ENCODE peak calls at places on chromosomes 2 and 18, in four cellular contexts. I, K, Q and V are unnamed samples.

GRCh38 chr2:237025090-237025865 is 60.4 kb upstream of the COPS8 start:
- DNase-seq in I (peak; percentile 94), K (no peak), Q (no peak), V (peak; percentile 73)

GRCh38 chr2:195322324-195322723 is 334.7 kb upstream of the SLC39A10 start:
- DNase-seq in I (peak; percentile 68), K (no peak), Q (peak; percentile 16), V (peak; percentile 41)

GRCh38 chr2:24920813-24921441 is 890 bp upstream of the ADCY3 start:
- DNase-seq in I (peak; percentile 57), K (peak; percentile 64), Q (no peak), V (no peak)

GRCh38 chr2:73292906-73293533 is 328 bp downstream of the EGR4 start:
- DNase-seq in I (no peak), K (peak; percentile 48), Q (no peak), V (no peak)

GRCh38 chr18:44909191-44909719 is 228.6 kb downstream of the SETBP1 start:
- DNase-seq in I (no peak), K (no peak), Q (peak; percentile 43), V (no peak)

GRCh38 chr2:46954951-46955571 is 39.5 kb upstream of the MCFD2 start:
- DNase-seq in I (peak; percentile 92), K (no peak), Q (peak; percentile 76), V (no peak)

GRCh38 chr2:42569116-42569711 is 782 bp downstream of the MTA3 start:
- DNase-seq in I (peak; percentile 22), K (peak; percentile 17), Q (peak; percentile 38), V (no peak)

GRCh38 chr2:3519255-3520190 is at the start of gene ADI1:
- DNase-seq in I (peak; percentile 66), K (peak; percentile 84), Q (peak; percentile 83), V (peak; percentile 12)

GRCh38 chr2:71880846-71881610 is 266.6 kb downstream of the CYP26B1 start:
- DNase-seq in I (peak; percentile 17), K (no peak), Q (no peak), V (no peak)

GRCh38 chr2:23404426-23404825 is 19.4 kb downstream of the KLHL29 start:
- DNase-seq in I (peak; percentile 78), K (peak; percentile 70), Q (peak; percentile 48), V (no peak)

GRCh38 chr18:12470382-12471090 is 62.8 kb downstream of the PRELID3A start:
- DNase-seq in I (no peak), K (no peak), Q (no peak), V (peak; percentile 24)

GRCh38 chr2:132033949-132034348 is 127.8 kb downstream of the ANKRD30BL start:
- DNase-seq in I (no peak), K (no peak), Q (no peak), V (no peak)

GRCh38 chr2:38128653-38129052 is 52.7 kb upstream of the CYP1B1 start:
- DNase-seq in I (no peak), K (no peak), Q (no peak), V (no peak)

GRCh38 chr18:46601338-46601908 is 55.6 kb downstream of the LOXHD1 start:
- DNase-seq in I (no peak), K (no peak), Q (no peak), V (no peak)

GRCh38 chr2:113103958-113104627 is 23.3 kb upstream of the IL1RN start:
- DNase-seq in I (no peak), K (no peak), Q (no peak), V (no peak)

DNA sequence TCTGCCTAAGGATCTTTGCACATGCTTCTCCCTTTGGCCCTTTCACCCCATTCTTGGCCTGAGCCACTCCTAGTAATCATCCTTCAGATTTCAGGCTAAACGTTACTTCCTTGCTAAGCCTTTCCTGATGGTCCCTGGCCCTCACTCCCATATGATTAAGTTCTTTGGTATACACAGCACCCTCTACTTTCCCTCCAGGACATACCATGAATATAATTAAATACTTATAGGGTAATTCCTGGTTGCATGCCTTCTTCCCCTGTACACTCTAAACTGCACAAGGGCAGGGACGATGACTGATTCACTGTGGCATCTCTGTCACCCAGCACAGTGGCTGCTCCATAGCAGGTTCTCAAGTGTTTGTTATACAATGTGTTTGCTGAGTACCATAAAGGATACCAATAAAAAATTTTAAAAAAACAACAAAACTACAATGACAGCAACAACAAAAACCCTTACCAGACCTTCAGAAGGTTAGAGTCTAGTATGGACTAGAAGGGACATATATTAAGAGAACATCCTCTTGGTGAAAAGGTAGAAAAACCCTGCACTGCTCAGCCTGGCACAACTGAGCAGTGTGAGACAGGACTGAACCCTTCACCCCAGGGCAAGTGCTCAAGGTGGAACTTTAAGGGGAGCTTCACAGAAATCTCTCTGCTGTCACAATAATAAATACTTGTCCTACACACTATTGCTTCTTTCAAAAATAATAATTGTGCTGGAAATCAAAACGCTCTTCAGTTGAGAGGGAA is 76.2 kb downstream of the AAK1 start:
- DNase-seq in I (peak; percentile 89), K (no peak), Q (no peak), V (no peak)
- H3K27ac ChIP-seq in I (peak overlapping the region; percentile 83), K (peak overlapping the region; percentile 17), Q (no peak overlapping the region), V (peak overlapping the region; percentile 72)

GRCh38 chr2:181894381-181894780 is 2.9 kb downstream of the ITPRID2 start:
- DNase-seq in I (no peak), K (no peak), Q (no peak), V (no peak)

GRCh38 chr2:181892795-181893435 is 1.4 kb downstream of the ITPRID2 start:
- DNase-seq in I (peak; percentile 67), K (no peak), Q (no peak), V (no peak)

GRCh38 chr2:181891258-181891965 is at the start of gene ITPRID2:
- DNase-seq in I (peak; percentile 92), K (peak; percentile 87), Q (peak; percentile 76), V (peak; percentile 60)

GRCh38 chr2:181895788-181896187 is 4.3 kb downstream of the ITPRID2 start:
- DNase-seq in I (no peak), K (no peak), Q (no peak), V (no peak)

DNA sequence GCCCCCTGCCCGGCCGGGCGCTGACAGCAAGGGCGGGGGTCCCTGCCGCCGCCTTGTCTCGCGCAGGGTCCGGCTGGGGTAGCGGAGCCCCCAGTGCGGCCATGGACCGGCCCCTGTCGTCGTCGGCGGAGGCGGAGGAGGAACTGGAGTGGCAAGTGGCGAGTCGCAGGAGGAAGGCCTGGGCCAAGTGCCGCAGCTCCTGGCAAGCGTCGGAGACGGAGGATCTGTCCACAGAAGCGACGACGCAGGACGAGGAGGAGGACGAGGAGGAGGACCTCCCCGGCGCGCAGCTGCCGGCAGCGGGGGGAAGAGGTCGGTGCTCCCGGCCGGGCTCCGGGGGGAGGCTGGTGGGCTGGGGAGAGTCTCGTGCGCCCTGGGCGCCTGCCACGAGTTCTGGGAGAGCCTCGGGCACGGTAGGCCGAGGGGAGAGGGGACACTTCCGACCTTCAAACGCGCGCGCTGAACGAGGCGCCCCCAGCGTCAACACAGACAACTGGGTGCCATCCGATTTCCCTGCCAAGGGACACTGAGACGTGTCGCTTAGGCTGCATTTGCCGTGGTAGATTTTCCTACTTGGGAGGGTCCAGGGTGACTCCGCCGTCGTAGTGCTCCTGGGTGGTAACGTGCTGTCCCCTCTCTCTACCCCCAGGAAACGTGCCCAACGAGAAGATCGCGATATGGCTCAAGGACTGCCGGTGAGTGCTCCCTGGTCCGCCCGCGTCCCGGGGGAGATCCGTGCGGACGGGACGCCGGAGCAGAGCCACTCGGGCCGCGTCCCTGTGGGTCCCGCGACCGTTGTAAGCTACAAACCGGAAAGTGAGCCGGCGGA is 650 bp downstream of the ITPRID2 start:
- DNase-seq in I (peak; percentile 59), K (peak; percentile 60), Q (peak; percentile 57), V (no peak)
- H3K27ac ChIP-seq in I (peak overlapping the region; percentile 85), K (no peak overlapping the region), Q (peak overlapping the region; percentile 90), V (peak overlapping the region; percentile 93)

GRCh38 chr2:197088694-197089093 is 162.2 kb upstream of the PGAP1 start:
- DNase-seq in I (no peak), K (peak; percentile 24), Q (no peak), V (no peak)

GRCh38 chr2:197092431-197092830 is 165.9 kb upstream of the PGAP1 start:
- DNase-seq in I (no peak), K (no peak), Q (peak; percentile 83), V (no peak)

GRCh38 chr2:197086500-197086899 is 160.0 kb upstream of the PGAP1 start:
- DNase-seq in I (peak; percentile 15), K (no peak), Q (no peak), V (no peak)

GRCh38 chr2:197090713-197091367 is 164.3 kb upstream of the PGAP1 start:
- DNase-seq in I (no peak), K (peak; percentile 17), Q (no peak), V (no peak)

GRCh38 chr2:197089659-197090058 is 163.2 kb upstream of the PGAP1 start:
- DNase-seq in I (no peak), K (no peak), Q (no peak), V (peak; percentile 18)
- H3K27ac ChIP-seq in I (no peak overlapping the region), K (no peak overlapping the region), Q (peak overlapping the region; percentile 69), V (no peak overlapping the region)

DNA sequence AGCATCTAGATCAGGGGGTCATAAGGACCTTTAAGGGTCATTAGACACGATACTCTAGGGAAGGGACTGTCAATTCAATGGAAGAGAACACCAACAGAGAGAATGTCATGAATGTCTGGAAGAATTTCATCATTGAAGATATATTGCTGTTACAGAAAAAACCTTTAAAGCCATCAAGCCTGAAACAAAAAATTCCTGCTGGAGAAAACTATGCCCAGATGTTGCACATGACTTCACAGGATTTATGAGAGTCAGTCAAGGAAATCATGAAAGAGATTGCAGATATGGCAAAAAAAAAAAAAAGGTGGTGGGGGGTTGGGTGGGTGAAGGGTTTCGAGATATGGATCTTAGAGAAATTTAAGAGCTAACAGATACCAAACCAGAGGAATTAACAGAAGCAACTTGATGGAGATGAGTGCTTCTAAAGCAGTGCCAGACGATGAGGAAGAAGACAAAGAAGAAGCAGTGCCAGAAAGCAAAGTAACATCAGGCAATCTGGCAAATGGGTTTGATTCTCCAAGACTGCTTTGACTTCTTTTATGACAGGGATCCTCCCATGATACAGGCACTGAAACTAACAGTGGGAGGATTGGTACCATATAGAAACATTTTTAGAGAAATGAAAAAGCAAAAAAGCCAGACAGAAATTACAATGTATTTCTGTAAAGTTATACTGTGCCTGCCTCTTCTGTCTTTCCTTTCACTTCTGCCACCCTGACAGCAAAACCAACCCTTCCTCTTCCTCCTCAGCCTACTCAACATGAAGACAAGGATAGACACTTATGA is 28.5 kb downstream of the MAP4K3 start:
- DNase-seq in I (no peak), K (no peak), Q (no peak), V (no peak)
- H3K27ac ChIP-seq in I (no peak overlapping the region), K (peak overlapping the region; percentile 68), Q (no peak overlapping the region), V (no peak overlapping the region)

GRCh38 chr18:62523631-62524442 is 1.0 kb downstream of the ZCCHC2 start:
- DNase-seq in I (peak; percentile 30), K (peak; percentile 70), Q (peak; percentile 50), V (no peak)

GRCh38 chr18:62524443-62525200 is 1.8 kb downstream of the ZCCHC2 start:
- DNase-seq in I (peak; percentile 46), K (peak; percentile 75), Q (peak; percentile 37), V (no peak)

GRCh38 chr18:62526098-62527025 is 3.5 kb downstream of the ZCCHC2 start:
- DNase-seq in I (peak; percentile 81), K (peak; percentile 90), Q (peak; percentile 81), V (no peak)

GRCh38 chr18:62523255-62523588 is 397 bp downstream of the ZCCHC2 start:
- DNase-seq in I (no peak), K (peak; percentile 75), Q (no peak), V (no peak)

DNA sequence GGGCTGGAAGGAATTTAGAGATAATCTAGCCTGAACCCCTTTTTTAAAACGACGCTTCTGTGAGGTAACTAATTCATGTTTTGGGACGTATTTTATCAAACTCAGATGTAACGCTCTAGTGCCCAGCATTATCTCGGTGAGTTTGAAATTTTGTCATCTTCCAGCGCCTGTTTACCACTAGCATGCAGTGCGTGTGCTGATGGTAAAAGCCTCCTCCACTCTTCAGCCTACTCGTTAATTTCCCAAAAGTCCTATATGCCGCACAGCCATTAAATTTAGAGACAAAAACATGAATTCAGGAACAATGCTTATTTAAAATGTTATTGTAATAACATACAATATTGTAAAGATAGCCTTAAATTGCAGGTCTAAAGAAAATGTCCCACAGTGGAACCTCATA is 2.8 kb downstream of the ZCCHC2 start:
- DNase-seq in I (peak; percentile 32), K (no peak), Q (no peak), V (no peak)
- H3K27ac ChIP-seq in I (peak overlapping the region; percentile 86), K (no peak overlapping the region), Q (peak overlapping the region; percentile 98), V (peak overlapping the region; percentile 86)

GRCh38 chr2:217927601-217928323 is 75.0 kb downstream of the TNS1 start:
- DNase-seq in I (no peak), K (no peak), Q (no peak), V (no peak)
- H3K27ac ChIP-seq in I (no peak overlapping the region), K (no peak overlapping the region), Q (peak overlapping the region; percentile 92), V (peak overlapping the region; percentile 10)